ENCODE peak calls at places on chromosome 3, in seven cellular contexts. S, B, J, L, Q, E and N are unnamed samples.

GRCh38 chr3:120441776-120442175 is 9.0 kb downstream of the FSTL1 start:
- DNase-seq in S (no peak), B (no peak), J (no peak), L (no peak), Q (no peak), E (no peak), N (no peak)

GRCh38 chr3:123392871-123393620 is 55.8 kb downstream of the ADCY5 start:
- DNase-seq in S (no peak), B (no peak), J (no peak), L (no peak), Q (no peak), E (no peak), N (no peak)

GRCh38 chr3:183560607-183561006 is 5.1 kb upstream of the KLHL6 start:
- DNase-seq in S (no peak), B (peak), J (no peak), L (no peak), Q (no peak), E (no peak), N (no peak)

GRCh38 chr3:56154297-56154696 is 314.0 kb downstream of the ERC2 start:
- DNase-seq in S (peak), B (no peak), J (no peak), L (no peak), Q (no peak), E (no peak), N (peak)

GRCh38 chr3:77620009-77620408 is 580.1 kb downstream of the ROBO2 start:
- DNase-seq in S (peak), B (no peak), J (no peak), L (no peak), Q (no peak), E (no peak), N (peak)

GRCh38 chr3:175526609-175527280 is 667.6 kb downstream of the NAALADL2 start:
- DNase-seq in S (no peak), B (no peak), J (peak), L (no peak), Q (no peak), E (no peak), N (peak)

GRCh38 chr3:173275740-173276139 is 121.8 kb upstream of the NLGN1 start:
- DNase-seq in S (no peak), B (no peak), J (no peak), L (no peak), Q (no peak), E (no peak), N (no peak)

GRCh38 chr3:128113817-128114794 is 9.5 kb downstream of the RUVBL1 start:
- DNase-seq in S (no peak), B (no peak), J (no peak), L (no peak), Q (no peak), E (peak), N (no peak)

GRCh38 chr3:150451329-150452084 is 43.4 kb downstream of the TSC22D2 start:
- DNase-seq in S (no peak), B (no peak), J (peak), L (no peak), Q (no peak), E (no peak), N (no peak)

GRCh38 chr3:142915636-142916035 is 26.8 kb upstream of the PCOLCE2 start:
- DNase-seq in S (no peak), B (no peak), J (no peak), L (no peak), Q (no peak), E (no peak), N (no peak)

GRCh38 chr3:89107461-89108035 is at the start of gene EPHA3:
- DNase-seq in S (peak), B (peak), J (peak), L (no peak), Q (peak), E (peak), N (peak)